ENCODE peak calls at places on chromosomes 11 and 22, in six cellular contexts. G is spleen, D is left ventricle myocardium inferior, T is AG10803, A is astrocyte of the cerebellum, I is fibroblast of pulmonary artery. S is an unnamed sample.

GRCh38 chr22:21858025-21858764 is 9.2 kb downstream of the MAPK1 start:
- DNase-seq in G (no peak), D (no peak), T (no peak), A (no peak), I (no peak), S (no peak)

GRCh38 chr22:49951986-49952896 is 8.3 kb upstream of the PIM3 start:
- DNase-seq in G (no peak), D (no peak), T (peak; percentile 88), A (no peak), I (peak; percentile 89), S (peak; percentile 91)

GRCh38 chr11:11909727-11910126 is 68.0 kb downstream of the USP47 start:
- DNase-seq in G (no peak), D (no peak), T (peak; percentile 90), A (peak; percentile 75), I (peak; percentile 32), S (peak; percentile 69)

GRCh38 chr11:104891135-104891534 is 7.1 kb downstream of the CASP12 start:
- DNase-seq in G (no peak), D (no peak), T (peak; percentile 68), A (no peak), I (peak; percentile 3), S (peak; percentile 37)

GRCh38 chr11:32426819-32427615 is 8.3 kb downstream of the WT1 start:
- DNase-seq in G (peak; percentile 67), D (peak; percentile 63), T (no peak), A (no peak), I (peak; percentile 78), S (no peak)

GRCh38 chr22:37079668-37080171 is 28.2 kb downstream of the KCTD17 start:
- DNase-seq in G (peak; percentile 83), D (no peak), T (peak; percentile 4), A (no peak), I (peak; percentile 67), S (peak; percentile 51)

GRCh38 chr22:49648053-49648452 is 179.6 kb downstream of the BRD1 start:
- DNase-seq in G (no peak), D (no peak), T (no peak), A (no peak), I (no peak), S (no peak)

GRCh38 chr22:22547692-22548348 is 11.2 kb downstream of the PRAME start:
- DNase-seq in G (no peak), D (no peak), T (no peak), A (no peak), I (no peak), S (no peak)

GRCh38 chr11:110087820-110088534 is 5.2 kb upstream of the ZC3H12C start:
- DNase-seq in G (no peak), D (no peak), T (peak; percentile 85), A (peak; percentile 73), I (peak; percentile 50), S (peak; percentile 89)

GRCh38 chr11:64862914-64863313 is 15.5 kb downstream of the EHD1 start:
- DNase-seq in G (no peak), D (peak; percentile 77), T (peak; percentile 23), A (no peak), I (no peak), S (no peak)
- H3K4me3 ChIP-seq in G (no peak overlapping the region), D (peak overlapping the region; percentile 49), T (no peak overlapping the region), A (no peak overlapping the region), I (no peak overlapping the region), S (no peak overlapping the region)

DNA sequence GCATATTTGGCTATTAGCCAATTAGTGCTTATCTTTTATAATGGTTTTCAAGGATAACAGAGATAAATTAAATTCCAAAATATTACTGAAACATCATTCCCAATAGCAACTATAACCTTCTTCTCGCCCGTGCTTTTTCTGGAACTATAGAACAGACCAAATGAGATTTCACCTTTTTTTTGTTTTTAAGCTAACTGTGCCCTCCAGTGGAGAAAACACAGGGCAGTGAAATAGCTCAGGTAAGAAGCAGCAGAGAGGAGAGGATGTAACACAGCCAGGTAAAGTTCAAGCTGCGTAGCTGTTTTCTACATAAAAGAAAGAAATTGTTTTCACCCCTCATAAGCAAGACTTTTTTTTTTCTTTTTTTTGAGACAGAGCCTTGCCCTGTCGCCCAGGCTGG is 28.2 kb downstream of the HSD17B12 start:
- DNase-seq in G (no peak), D (no peak), T (no peak), A (no peak), I (peak; percentile 18), S (no peak)
- TF ChIP-seq CTCF in G (peak; percentile 18), D (peak; percentile 70), T (no peak), A (no peak), I (peak; percentile 51), S (peak; percentile 53)

DNA sequence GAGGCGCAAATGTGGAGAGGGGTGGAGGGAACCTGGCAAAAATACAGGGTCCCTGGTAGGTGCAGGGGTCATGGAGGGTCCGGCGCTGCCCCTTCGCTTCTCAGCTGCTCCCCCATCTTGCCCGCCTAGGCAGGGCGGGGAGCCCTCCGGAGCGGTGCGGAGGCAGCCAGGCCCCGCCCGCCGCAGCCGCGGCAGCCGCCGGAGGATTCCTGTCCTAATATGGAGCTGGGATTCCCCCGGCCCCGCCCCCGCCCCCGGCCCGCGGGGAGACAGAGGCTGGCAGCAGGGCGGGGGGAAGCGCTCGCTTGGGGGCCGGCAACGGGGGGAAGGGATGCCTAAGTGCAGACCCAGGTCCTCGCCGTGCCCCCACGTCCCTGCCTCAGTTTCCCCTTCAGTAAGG is 1.0 kb upstream of the NPAS4 start:
- DNase-seq in G (no peak), D (no peak), T (no peak), A (no peak), I (no peak), S (no peak)
- H3K4me3 ChIP-seq in G (no peak overlapping the region), D (no peak overlapping the region), T (no peak overlapping the region), A (no peak overlapping the region), I (no peak overlapping the region), S (no peak overlapping the region)

DNA sequence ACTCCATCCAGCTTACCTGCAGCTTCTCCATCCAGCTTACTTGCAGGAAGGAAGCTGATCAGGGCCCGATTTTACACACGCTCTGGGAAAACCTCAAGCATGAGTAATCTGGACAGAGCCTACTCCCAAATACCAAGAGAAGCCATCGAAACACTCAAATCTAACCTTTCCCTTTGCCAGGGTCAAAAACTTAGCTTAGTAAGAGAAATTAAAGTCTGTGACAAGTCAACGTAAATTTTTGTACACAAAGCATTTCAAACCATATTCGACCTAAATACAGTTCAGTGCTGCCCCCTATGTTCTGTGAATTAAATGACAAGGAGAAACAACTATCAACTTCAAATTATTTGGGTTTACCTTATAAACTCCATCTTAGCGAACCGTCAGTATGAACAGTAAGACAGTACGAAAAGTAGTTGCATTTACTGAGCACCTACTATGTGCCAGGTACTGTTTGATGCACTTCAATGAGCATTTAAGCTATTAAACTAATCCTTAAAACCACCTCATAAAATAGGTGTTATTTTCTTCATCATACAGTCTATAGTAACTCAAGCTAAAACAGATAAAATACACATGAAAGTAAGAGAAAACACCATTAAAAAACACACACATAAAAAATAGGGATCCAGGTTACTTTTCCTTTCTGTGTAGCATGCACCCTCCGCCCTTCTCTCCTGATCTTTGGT is 36.9 kb downstream of the ARFGAP3 start:
- DNase-seq in G (no peak), D (no peak), T (peak; percentile 59), A (peak; percentile 55), I (peak; percentile 79), S (peak; percentile 84)
- TF ChIP-seq CTCF in G (peak; percentile 77), D (peak; percentile 67), T (no peak), A (peak; percentile 43), I (peak; percentile 59), S (peak; percentile 57)